ENCODE peak calls at places on chromosomes 16 and 17, in six cellular contexts. Q is AG09319; R is activated T-cell treated with anti-CD3 and anti-CD28 coated beads, Interleukin-2, amount 50 U/mL, for 4 hours; A is A549; J is AML-193; W is smooth muscle cell of the brain vasculature. C is an unnamed sample.

GRCh38 chr17:44221072-44221861 is 1.8 kb upstream of the UBTF start:
- DNase-seq in R (peak; percentile 40), W (no peak), J (peak; percentile 57), Q (no peak), A (peak; percentile 85), C (no peak)

GRCh38 chr16:64131423-64131822 is 990.4 kb downstream of the CDH11 start:
- DNase-seq in J (no peak), Q (no peak), A (no peak), W (no peak), R (no peak), C (no peak)

GRCh38 chr17:49224198-49224996 is 6.2 kb downstream of the PHOSPHO1 start:
- DNase-seq in A (no peak), J (no peak), W (no peak), Q (no peak), R (peak; percentile 35), C (no peak)

GRCh38 chr17:60093694-60094093 is 15.0 kb upstream of the HEATR6 start:
- DNase-seq in J (no peak), W (no peak), Q (no peak), A (no peak), R (no peak), C (no peak)

GRCh38 chr17:79355186-79355585 is 255.7 kb downstream of the RBFOX3 start:
- DNase-seq in J (no peak), W (no peak), Q (no peak), R (no peak), A (no peak), C (no peak)

GRCh38 chr17:4938670-4939553 is 934 bp downstream of the SLC25A11 start:
- DNase-seq in W (no peak), R (no peak), J (no peak), A (no peak), Q (no peak), C (no peak)

GRCh38 chr16:72198021-72198420 is 26.1 kb upstream of the PMFBP1 start:
- DNase-seq in J (no peak), W (peak; percentile 63), Q (peak; percentile 41), A (no peak), R (no peak), C (peak; percentile 76)

GRCh38 chr16:19338335-19338734 is 52.8 kb downstream of the CLEC19A start:
- DNase-seq in A (peak; percentile 19), R (no peak), Q (no peak), J (no peak), W (no peak), C (no peak)

GRCh38 chr17:42289863-42290165 is 1.5 kb downstream of the STAT5A start:
- DNase-seq in A (no peak), J (no peak), Q (no peak), W (no peak), R (peak; percentile 79), C (no peak)

GRCh38 chr17:8359769-8360168 is 16.7 kb downstream of the KRABD2 start:
- DNase-seq in J (no peak), A (no peak), R (no peak), W (no peak), Q (peak; percentile 44), C (no peak)

GRCh38 chr17:76121932-76122383 is 18.4 kb upstream of the EXOC7 start:
- DNase-seq in W (no peak), A (no peak), R (no peak), Q (no peak), J (no peak), C (no peak)

GRCh38 chr17:81489012-81489968 is 23.3 kb downstream of the ACTG1 start:
- DNase-seq in W (no peak), R (no peak), Q (no peak), J (no peak), A (no peak), C (no peak)

GRCh38 chr16:67101301-67101675 is 8.5 kb upstream of the PHAF1 start:
- DNase-seq in Q (no peak), W (no peak), J (no peak), A (no peak), R (no peak), C (no peak)

GRCh38 chr16:83803811-83804210 is 4.0 kb upstream of the HSBP1 start:
- DNase-seq in Q (no peak), A (no peak), W (no peak), R (no peak), J (no peak), C (no peak)

GRCh38 chr17:35373532-35373983 is at the start of gene SLFN11:
- DNase-seq in J (peak; percentile 75), W (peak; percentile 62), A (peak; percentile 88), R (peak; percentile 90), Q (peak; percentile 95), C (peak; percentile 94)

GRCh38 chr16:57434003-57434402 is 13.2 kb downstream of the CIAPIN1 start:
- DNase-seq in R (no peak), J (no peak), W (no peak), Q (no peak), A (no peak), C (no peak)

GRCh38 chr16:11691235-11691634 is 23.0 kb downstream of the SNN start:
- DNase-seq in A (no peak), W (no peak), Q (no peak), J (no peak), R (no peak), C (no peak)

GRCh38 chr16:4026854-4027253 is 89.4 kb downstream of the ADCY9 start:
- DNase-seq in J (no peak), R (no peak), W (no peak), A (no peak), Q (no peak), C (no peak)

GRCh38 chr17:10633738-10634379 is 23.2 kb downstream of the MYH3 start:
- DNase-seq in A (no peak), W (no peak), R (no peak), J (no peak), Q (no peak), C (no peak)

GRCh38 chr17:4324463-4324862 is 42.0 kb downstream of the UBE2G1 start:
- DNase-seq in J (no peak), A (no peak), Q (no peak), R (no peak), W (no peak), C (no peak)

GRCh38 chr17:62732125-62732524 is 76.0 kb downstream of the MARCHF10 start:
- DNase-seq in R (no peak), A (no peak), Q (no peak), W (no peak), J (no peak), C (no peak)

GRCh38 chr17:81245024-81245664 is 6.0 kb downstream of the NDUFAF8 start:
- DNase-seq in J (no peak), R (no peak), W (no peak), Q (no peak), A (no peak), C (no peak)

GRCh38 chr16:72372646-72373045 is 200.7 kb upstream of the PMFBP1 start:
- DNase-seq in R (no peak), Q (no peak), J (no peak), W (no peak), A (no peak), C (no peak)

GRCh38 chr16:84554627-84555328 is 50.3 kb upstream of the MEAK7 start:
- DNase-seq in R (no peak), W (no peak), J (no peak), Q (no peak), A (no peak), C (no peak)

GRCh38 chr16:18933501-18933900 is 7.3 kb upstream of the SMG1 start:
- DNase-seq in A (no peak), R (no peak), Q (no peak), W (no peak), J (no peak), C (no peak)

GRCh38 chr16:75096730-75097129 is 19.9 kb downstream of the LDHD start:
- DNase-seq in W (no peak), Q (no peak), A (no peak), R (no peak), J (no peak), C (no peak)

GRCh38 chr17:81057079-81057730 is 22.3 kb downstream of the BAIAP2 start:
- DNase-seq in Q (no peak), R (no peak), J (no peak), A (peak; percentile 31), W (no peak), C (no peak)

GRCh38 chr16:51048544-51048943 is 102.5 kb downstream of the SALL1 start:
- DNase-seq in J (no peak), Q (no peak), R (no peak), A (peak; percentile 18), W (no peak), C (no peak)

GRCh38 chr16:46673320-46674013 is 15.5 kb downstream of the VPS35 start:
- DNase-seq in A (peak; percentile 78), W (no peak), J (peak; percentile 75), R (peak; percentile 19), Q (no peak), C (no peak)

GRCh38 chr17:9256361-9256943 is 235.1 kb downstream of the NTN1 start:
- DNase-seq in Q (no peak), W (no peak), R (no peak), J (no peak), A (no peak), C (no peak)

GRCh38 chr16:71895679-71896385 is 501 bp downstream of the IST1 start:
- DNase-seq in Q (no peak), J (no peak), R (peak; percentile 17), A (peak; percentile 63), W (no peak), C (no peak)

C was measured in AG09309.